ENCODE peak calls at places on chromosomes 7 and 10, in six cellular contexts. F, C, B, Z, J and A are unnamed samples.

GRCh38 chr7:155669717-155670505 is 25.4 kb downstream of the RBM33 start:
- DNase-seq in F (peak; percentile 39), C (no peak), B (no peak), Z (no peak), J (no peak), A (no peak)

GRCh38 chr7:7791523-7791922 is 73.1 kb upstream of the RPA3 start:
- DNase-seq in F (no peak), C (no peak), B (no peak), Z (no peak), J (no peak), A (no peak)

GRCh38 chr10:128662520-128662919 is 536.3 kb upstream of the MKI67 start:
- DNase-seq in F (no peak), C (no peak), B (no peak), Z (no peak), J (no peak), A (no peak)

GRCh38 chr10:30055094-30055701 is 4.2 kb downstream of the JCAD start:
- DNase-seq in F (no peak), C (no peak), B (no peak), Z (peak; percentile 82), J (no peak), A (no peak)

GRCh38 chr10:8105932-8106331 is 51.4 kb downstream of the GATA3 start:
- DNase-seq in F (no peak), C (no peak), B (no peak), Z (no peak), J (no peak), A (no peak)

GRCh38 chr7:40057292-40057691 is 77.1 kb downstream of the MPLKIP start:
- DNase-seq in F (no peak), C (peak; percentile 37), B (no peak), Z (no peak), J (no peak), A (no peak)

GRCh38 chr7:148761499-148762278 is 63.0 kb downstream of the CUL1 start:
- DNase-seq in F (no peak), C (no peak), B (no peak), Z (no peak), J (no peak), A (no peak)

GRCh38 chr7:29135851-29136250 is 10.5 kb downstream of the CPVL start:
- DNase-seq in F (no peak), C (no peak), B (no peak), Z (no peak), J (no peak), A (no peak)

GRCh38 chr7:135406908-135407307 is 103.0 kb downstream of the CNOT4 start:
- DNase-seq in F (no peak), C (no peak), B (no peak), Z (no peak), J (no peak), A (no peak)

GRCh38 chr10:49738616-49739360 is 23.3 kb downstream of the OGDHL start:
- DNase-seq in F (peak; percentile 25), C (no peak), B (no peak), Z (no peak), J (no peak), A (no peak)

GRCh38 chr7:22802426-22802825 is 20.2 kb downstream of the TOMM7 start:
- DNase-seq in F (no peak), C (no peak), B (no peak), Z (no peak), J (no peak), A (no peak)
- H3K4me3 ChIP-seq in F (no peak overlapping the region), C (no peak overlapping the region), B (no peak overlapping the region), Z (no peak overlapping the region), J (no peak overlapping the region), A (no peak overlapping the region)

GRCh38 chr10:1230138-1230537 is 174.0 kb downstream of the WDR37 start:
- DNase-seq in F (no peak), C (no peak), B (no peak), Z (no peak), J (no peak), A (no peak)
- H3K27ac ChIP-seq in F (no peak overlapping the region), C (no peak overlapping the region), B (no peak overlapping the region), Z (no peak overlapping the region), J (no peak overlapping the region), A (no peak overlapping the region)

DNA sequence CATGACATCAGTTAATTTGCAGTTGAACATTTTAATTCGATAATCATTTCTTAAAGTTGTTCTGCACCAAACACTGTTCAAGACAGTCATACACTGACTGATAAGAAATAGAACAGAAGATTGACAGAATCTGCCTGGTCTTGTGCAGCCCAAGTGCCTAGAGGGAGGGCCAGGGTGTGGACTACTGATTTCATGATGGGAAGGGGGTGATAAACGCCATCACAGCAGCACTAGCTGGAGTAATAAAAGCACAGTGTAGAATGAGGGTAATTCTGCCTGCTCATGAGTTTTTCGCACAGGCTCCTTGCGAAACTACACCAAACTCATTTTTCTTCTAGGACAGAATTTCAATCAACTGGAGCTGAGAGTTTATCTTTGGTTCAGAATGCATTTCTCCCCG is 270.1 kb downstream of the ARL4A start:
- DNase-seq in F (no peak), C (no peak), B (no peak), Z (no peak), J (no peak), A (no peak)
- TF ChIP-seq EP300 in F (no peak), C (no peak), B (no peak), Z (no peak), J (no peak), A (no peak)

GRCh38 chr7:44102846-44103565 is 1.1 kb upstream of the AEBP1 start:
- DNase-seq in F (no peak), C (no peak), B (no peak), Z (no peak), J (no peak), A (no peak)

GRCh38 chr7:44104880-44105771 is 981 bp downstream of the AEBP1 start:
- DNase-seq in F (peak; percentile 80), C (no peak), B (peak; percentile 74), Z (peak; percentile 82), J (no peak), A (peak; percentile 68)

GRCh38 chr7:44103941-44104879 is at the start of gene AEBP1:
- DNase-seq in F (peak; percentile 96), C (peak; percentile 35), B (peak; percentile 78), Z (peak; percentile 74), J (no peak), A (no peak)

GRCh38 chr7:44101966-44102845 is 1.9 kb upstream of the AEBP1 start:
- DNase-seq in F (no peak), C (no peak), B (no peak), Z (peak; percentile 65), J (no peak), A (peak; percentile 60)

GRCh38 chr7:44103566-44103940 is 592 bp upstream of the AEBP1 start:
- DNase-seq in F (no peak), C (no peak), B (no peak), Z (no peak), J (no peak), A (no peak)
- H3K4me3 ChIP-seq in F (peak overlapping the region; percentile 51), C (no peak overlapping the region), B (no peak overlapping the region), Z (peak overlapping the region; percentile 65), J (no peak overlapping the region), A (no peak overlapping the region)

GRCh38 chr10:45374451-45375052 is 536 bp downstream of the ALOX5 start:
- DNase-seq in F (no peak), C (no peak), B (no peak), Z (no peak), J (no peak), A (no peak)
- H3K27ac ChIP-seq in F (no peak overlapping the region), C (peak overlapping the region; percentile 56), B (no peak overlapping the region), Z (peak overlapping the region; percentile 11), J (no peak overlapping the region), A (no peak overlapping the region)